ENCODE peak calls at places on chromosome 10, in six cellular contexts. N is right lobe of liver; P is pancreas; T is fibroblast of lung; Q is HepG2; G is CD8-positive, alpha-beta memory T cell. S is an unnamed sample. For H3K9me3, the result is how much of the 10 kb centered on the place peaks cover.

GRCh38 chr10:82934429-82934828 is 1059.4 kb downstream of the NRG3 start:
- DNase-seq in Q (no peak), G (no peak), T (no peak), N (no peak), P (no peak), S (no peak)

GRCh38 chr10:8159628-8160165 is 105.2 kb downstream of the GATA3 start:
- DNase-seq in G (no peak), P (no peak), Q (no peak), T (no peak), N (no peak), S (no peak)

GRCh38 chr10:34906021-34906965 is 91.2 kb upstream of the PARD3 start:
- DNase-seq in Q (peak), T (peak), G (no peak), P (no peak), N (no peak), S (peak)

GRCh38 chr10:116113721-116114501 is 159.1 kb downstream of the GFRA1 start:
- DNase-seq in Q (no peak), T (peak), P (no peak), N (no peak), G (no peak), S (no peak)

GRCh38 chr10:132538031-132538789 is 623 bp downstream of the INPP5A start:
- DNase-seq in P (peak), T (no peak), N (peak), G (peak), Q (no peak), S (peak)

GRCh38 chr10:46299531-46300366 is 13.0 kb downstream of the ANTXRL start:
- DNase-seq in G (no peak), N (peak), P (peak), Q (no peak), T (no peak), S (peak)

GRCh38 chr10:49153971-49154370 is 20.1 kb upstream of the FAM170B start:
- DNase-seq in N (no peak), G (no peak), P (no peak), T (peak), Q (no peak), S (no peak)

GRCh38 chr10:127275793-127276415 is 79.5 kb upstream of the INSYN2A start:
- DNase-seq in G (no peak), N (no peak), T (no peak), Q (no peak), P (no peak), S (no peak)

GRCh38 chr10:6757119-6757518 is 177.0 kb upstream of the PRKCQ start:
- DNase-seq in N (no peak), Q (no peak), T (no peak), P (no peak), G (no peak), S (no peak)

GRCh38 chr10:44339218-44339617 is 45.7 kb downstream of the CXCL12 start:
- DNase-seq in N (no peak), T (no peak), G (no peak), P (no peak), Q (no peak), S (no peak)

GRCh38 chr10:20415684-20416083 is 481.4 kb downstream of the NEBL start:
- DNase-seq in P (no peak), T (no peak), Q (no peak), G (no peak), N (no peak), S (no peak)

DNA sequence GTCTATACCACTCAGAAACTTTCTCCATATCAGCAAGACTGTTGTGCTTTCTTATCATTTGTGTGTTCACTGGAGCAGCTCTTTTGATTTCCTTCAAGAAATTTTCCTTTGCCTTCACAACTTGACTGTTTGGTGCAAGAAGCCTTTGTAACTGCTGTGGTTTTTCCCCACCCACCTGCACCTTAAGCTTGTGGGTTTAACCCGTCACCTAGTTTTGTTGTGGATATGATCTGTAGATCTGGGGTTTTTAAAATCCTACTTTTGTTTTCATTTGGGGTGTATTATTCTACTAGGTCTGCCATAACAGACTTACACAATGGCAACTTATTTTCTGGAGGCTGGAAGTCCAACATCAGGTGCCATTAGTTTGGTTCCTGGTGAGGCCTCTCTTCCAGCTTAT is 30.5 kb upstream of the CHST3 start:
- DNase-seq in P (no peak), Q (no peak), G (peak), T (no peak), N (no peak), S (no peak)
- H3K9me3 ChIP-seq in P (under half), Q (under half), G (under half), T (under half), N (under half), S (under half)

GRCh38 chr10:5446390-5446926 is 34.1 kb downstream of the NET1 start:
- DNase-seq in Q (peak), T (peak), G (peak), P (peak), N (peak), S (peak)
- H3K27ac ChIP-seq in Q (peak), T (peak), G (peak), P (peak), N (peak), S (peak)

DNA sequence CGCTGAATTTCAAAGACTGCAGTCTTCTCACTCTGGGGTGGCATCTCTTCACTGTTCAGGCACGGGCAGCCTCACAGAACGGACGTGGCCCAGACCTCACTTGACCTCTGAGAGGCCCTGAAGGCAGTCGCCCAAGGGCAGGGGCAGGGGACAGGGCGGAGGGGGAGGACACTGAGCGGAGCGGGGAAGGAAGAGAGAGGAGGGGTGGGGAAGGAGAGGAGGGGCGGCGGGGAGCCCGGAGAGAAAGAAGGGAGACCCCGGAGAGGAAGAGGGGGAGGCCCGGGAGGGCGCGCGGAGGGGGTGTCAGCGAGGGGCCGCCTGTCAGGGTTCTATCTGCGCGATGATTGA is 58.7 kb upstream of the COMTD1 start:
- DNase-seq in N (no peak), G (no peak), T (peak), P (peak), Q (no peak), S (peak)
- H3K4me3 ChIP-seq in N (peak), G (peak), T (no peak), P (peak), Q (peak), S (peak)

GRCh38 chr10:123240776-123241175 is 86.6 kb downstream of the BUB3 start:
- DNase-seq in T (no peak), P (no peak), N (no peak), Q (no peak), G (no peak), S (no peak)

GRCh38 chr10:123240250-123240649 is 86.0 kb downstream of the BUB3 start:
- DNase-seq in N (no peak), P (no peak), G (no peak), T (no peak), Q (no peak), S (no peak)

GRCh38 chr10:123241391-123242141 is 87.4 kb downstream of the BUB3 start:
- DNase-seq in G (peak), N (no peak), P (no peak), T (no peak), Q (peak), S (no peak)

GRCh38 chr10:123236122-123236521 is 81.9 kb downstream of the BUB3 start:
- DNase-seq in G (no peak), N (no peak), Q (peak), T (no peak), P (no peak), S (no peak)
- H3K9me3 ChIP-seq in G (under half), N (under half), Q (under half), T (under half), P (under half), S (under half)